ENCODE peak calls at places on chromosomes 12 and 14, in seven cellular contexts. One of them, this sample, is unnamed.

GRCh38 chr12:93727195-93727811 is 50.1 kb downstream of the CRADD start:
- DNase-seq in brain microvascular endothelial cell: no peak
- DNase-seq in pancreas: no peak
- DNase-seq in left ventricle myocardium inferior: no peak
- DNase-seq in H9: no peak
- DNase-seq in PC-3: no peak
- DNase-seq in psoas muscle: peak
- DNase-seq in this sample: no peak

GRCh38 chr12:18323159-18323558 is 61.8 kb downstream of the PIK3C2G start:
- DNase-seq in brain microvascular endothelial cell: peak
- DNase-seq in pancreas: no peak
- DNase-seq in left ventricle myocardium inferior: no peak
- DNase-seq in H9: no peak
- DNase-seq in PC-3: peak
- DNase-seq in psoas muscle: no peak
- DNase-seq in this sample: no peak

GRCh38 chr12:121712462-121713256 is at the start of gene TMEM120B:
- DNase-seq in brain microvascular endothelial cell: peak
- DNase-seq in pancreas: peak
- DNase-seq in left ventricle myocardium inferior: peak
- DNase-seq in H9: peak
- DNase-seq in PC-3: peak
- DNase-seq in psoas muscle: peak
- DNase-seq in this sample: no peak

GRCh38 chr12:131222271-131223139 is 268.8 kb downstream of the ADGRD1 start:
- DNase-seq in brain microvascular endothelial cell: no peak
- DNase-seq in pancreas: no peak
- DNase-seq in left ventricle myocardium inferior: no peak
- DNase-seq in H9: peak
- DNase-seq in PC-3: no peak
- DNase-seq in psoas muscle: no peak
- DNase-seq in this sample: no peak

GRCh38 chr14:68612049-68612448 is 180.8 kb downstream of the ZFP36L1 start:
- DNase-seq in brain microvascular endothelial cell: no peak
- DNase-seq in pancreas: no peak
- DNase-seq in left ventricle myocardium inferior: peak
- DNase-seq in H9: no peak
- DNase-seq in PC-3: no peak
- DNase-seq in psoas muscle: no peak
- DNase-seq in this sample: no peak

GRCh38 chr12:101823891-101824290 is 6.9 kb downstream of the GNPTAB start:
- DNase-seq in brain microvascular endothelial cell: peak
- DNase-seq in pancreas: peak
- DNase-seq in left ventricle myocardium inferior: peak
- DNase-seq in H9: peak
- DNase-seq in PC-3: peak
- DNase-seq in psoas muscle: peak
- DNase-seq in this sample: no peak

GRCh38 chr12:32918890-32919791 is 22.6 kb upstream of the PKP2 start:
- DNase-seq in brain microvascular endothelial cell: peak
- DNase-seq in pancreas: no peak
- DNase-seq in left ventricle myocardium inferior: no peak
- DNase-seq in H9: no peak
- DNase-seq in PC-3: peak
- DNase-seq in psoas muscle: no peak
- DNase-seq in this sample: no peak

GRCh38 chr14:89787525-89787924 is 167.0 kb downstream of the EFCAB11 start:
- DNase-seq in brain microvascular endothelial cell: peak
- DNase-seq in pancreas: no peak
- DNase-seq in left ventricle myocardium inferior: no peak
- DNase-seq in H9: no peak
- DNase-seq in PC-3: peak
- DNase-seq in psoas muscle: no peak
- DNase-seq in this sample: no peak

GRCh38 chr14:76514599-76514998 is 138.7 kb downstream of the ESRRB start:
- DNase-seq in brain microvascular endothelial cell: no peak
- DNase-seq in pancreas: peak
- DNase-seq in left ventricle myocardium inferior: no peak
- DNase-seq in H9: no peak
- DNase-seq in PC-3: peak
- DNase-seq in psoas muscle: no peak
- DNase-seq in this sample: no peak

GRCh38 chr12:65696227-65696626 is 128.1 kb upstream of the HMGA2 start:
- DNase-seq in brain microvascular endothelial cell: no peak
- DNase-seq in pancreas: no peak
- DNase-seq in left ventricle myocardium inferior: no peak
- DNase-seq in H9: no peak
- DNase-seq in PC-3: peak
- DNase-seq in psoas muscle: no peak
- DNase-seq in this sample: no peak

GRCh38 chr12:6062427-6063378 is 61.8 kb downstream of the VWF start:
- DNase-seq in brain microvascular endothelial cell: no peak
- DNase-seq in pancreas: peak
- DNase-seq in left ventricle myocardium inferior: no peak
- DNase-seq in H9: peak
- DNase-seq in PC-3: peak
- DNase-seq in psoas muscle: no peak
- DNase-seq in this sample: no peak

GRCh38 chr12:3225796-3226180 is 148.6 kb downstream of the TSPAN9 start:
- DNase-seq in brain microvascular endothelial cell: peak
- DNase-seq in pancreas: no peak
- DNase-seq in left ventricle myocardium inferior: no peak
- DNase-seq in H9: no peak
- DNase-seq in PC-3: no peak
- DNase-seq in psoas muscle: no peak
- DNase-seq in this sample: no peak

GRCh38 chr12:125406131-125406530 is 340.9 kb downstream of the AACS start:
- DNase-seq in brain microvascular endothelial cell: no peak
- DNase-seq in pancreas: no peak
- DNase-seq in left ventricle myocardium inferior: no peak
- DNase-seq in H9: no peak
- DNase-seq in PC-3: no peak
- DNase-seq in psoas muscle: no peak
- DNase-seq in this sample: no peak

GRCh38 chr12:124032265-124032886 is 59.4 kb downstream of the ZNF664 start:
- DNase-seq in brain microvascular endothelial cell: peak
- DNase-seq in pancreas: peak
- DNase-seq in left ventricle myocardium inferior: no peak
- DNase-seq in H9: peak
- DNase-seq in PC-3: peak
- DNase-seq in psoas muscle: no peak
- DNase-seq in this sample: no peak

GRCh38 chr12:12216349-12217017 is 50.4 kb downstream of the LRP6 start:
- DNase-seq in brain microvascular endothelial cell: no peak
- DNase-seq in pancreas: no peak
- DNase-seq in left ventricle myocardium inferior: no peak
- DNase-seq in H9: no peak
- DNase-seq in PC-3: no peak
- DNase-seq in psoas muscle: no peak
- DNase-seq in this sample: no peak

GRCh38 chr12:12221560-12221959 is 45.3 kb downstream of the LRP6 start:
- DNase-seq in brain microvascular endothelial cell: no peak
- DNase-seq in pancreas: no peak
- DNase-seq in left ventricle myocardium inferior: no peak
- DNase-seq in H9: no peak
- DNase-seq in PC-3: no peak
- DNase-seq in psoas muscle: no peak
- DNase-seq in this sample: no peak

GRCh38 chr12:12224240-12224940 is 42.5 kb downstream of the LRP6 start:
- DNase-seq in brain microvascular endothelial cell: no peak
- DNase-seq in pancreas: no peak
- DNase-seq in left ventricle myocardium inferior: no peak
- DNase-seq in H9: no peak
- DNase-seq in PC-3: no peak
- DNase-seq in psoas muscle: no peak
- DNase-seq in this sample: no peak

GRCh38 chr12:12217018-12217359 is 49.9 kb downstream of the LRP6 start:
- DNase-seq in brain microvascular endothelial cell: no peak
- DNase-seq in pancreas: no peak
- DNase-seq in left ventricle myocardium inferior: no peak
- DNase-seq in H9: no peak
- DNase-seq in PC-3: no peak
- DNase-seq in psoas muscle: no peak
- DNase-seq in this sample: no peak

DNA sequence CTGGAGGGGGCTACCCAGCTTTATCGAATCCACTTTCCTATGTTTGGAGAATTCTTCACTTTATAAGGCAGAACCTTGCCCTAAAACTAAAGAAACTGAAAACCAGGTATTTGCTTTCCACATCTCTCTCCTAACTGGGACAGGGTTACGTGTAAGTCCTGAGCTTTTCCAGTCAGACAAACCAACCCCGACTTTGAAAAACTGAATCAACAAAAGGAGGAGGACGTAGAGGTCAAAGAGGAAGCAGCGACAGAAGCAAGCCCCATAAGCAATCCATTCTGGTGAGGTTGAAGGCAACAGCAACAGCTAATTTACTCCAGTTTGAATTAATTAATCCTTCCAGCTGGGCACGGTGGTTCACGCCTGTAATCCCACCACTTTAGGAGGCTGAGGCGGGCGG is 47.2 kb downstream of the LRP6 start:
- DNase-seq in brain microvascular endothelial cell: no peak
- DNase-seq in pancreas: no peak
- DNase-seq in left ventricle myocardium inferior: no peak
- DNase-seq in H9: no peak
- DNase-seq in PC-3: no peak
- DNase-seq in psoas muscle: no peak
- DNase-seq in this sample: no peak
- H3K27ac ChIP-seq in brain microvascular endothelial cell: no peak
- H3K27ac ChIP-seq in pancreas: no peak
- H3K27ac ChIP-seq in left ventricle myocardium inferior: no peak
- H3K27ac ChIP-seq in H9: no peak
- H3K27ac ChIP-seq in PC-3: no peak
- H3K27ac ChIP-seq in psoas muscle: no peak
- H3K27ac ChIP-seq in this sample: no peak

DNA sequence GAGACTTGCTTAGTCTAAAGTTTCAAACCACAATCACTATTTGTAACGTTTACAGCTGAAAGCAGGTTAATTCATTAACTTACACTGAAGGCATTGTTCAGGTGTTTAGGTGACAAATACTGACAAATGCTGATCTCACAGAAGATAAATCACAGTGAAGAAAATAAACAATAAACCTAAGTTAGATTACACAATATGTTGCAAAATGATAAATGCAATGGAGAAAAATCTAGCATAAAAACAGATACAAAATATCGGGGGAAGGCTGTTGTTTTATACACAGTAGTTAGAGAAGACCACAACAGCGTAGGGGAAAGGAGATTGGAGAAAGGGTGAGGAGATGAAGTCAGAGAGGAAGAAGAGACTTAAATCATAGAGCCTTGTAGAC is 3.0 kb downstream of the SCAF11 start:
- DNase-seq in brain microvascular endothelial cell: no peak
- DNase-seq in pancreas: no peak
- DNase-seq in left ventricle myocardium inferior: no peak
- DNase-seq in H9: no peak
- DNase-seq in PC-3: no peak
- DNase-seq in psoas muscle: no peak
- DNase-seq in this sample: no peak
- H3K27ac ChIP-seq in brain microvascular endothelial cell: no peak
- H3K27ac ChIP-seq in pancreas: peak
- H3K27ac ChIP-seq in left ventricle myocardium inferior: peak
- H3K27ac ChIP-seq in H9: no peak
- H3K27ac ChIP-seq in PC-3: no peak
- H3K27ac ChIP-seq in psoas muscle: peak
- H3K27ac ChIP-seq in this sample: no peak

GRCh38 chr14:94407906-94408305 is 19.5 kb upstream of the SERPINA1 start:
- DNase-seq in brain microvascular endothelial cell: no peak
- DNase-seq in pancreas: no peak
- DNase-seq in left ventricle myocardium inferior: no peak
- DNase-seq in H9: no peak
- DNase-seq in PC-3: no peak
- DNase-seq in psoas muscle: no peak
- DNase-seq in this sample: no peak
- H3K27ac ChIP-seq in brain microvascular endothelial cell: no peak
- H3K27ac ChIP-seq in pancreas: no peak
- H3K27ac ChIP-seq in left ventricle myocardium inferior: no peak
- H3K27ac ChIP-seq in H9: no peak
- H3K27ac ChIP-seq in PC-3: no peak
- H3K27ac ChIP-seq in psoas muscle: no peak
- H3K27ac ChIP-seq in this sample: peak

GRCh38 chr14:60288279-60288678 is 39.3 kb downstream of the PPM1A start:
- DNase-seq in brain microvascular endothelial cell: no peak
- DNase-seq in pancreas: no peak
- DNase-seq in left ventricle myocardium inferior: no peak
- DNase-seq in H9: no peak
- DNase-seq in PC-3: no peak
- DNase-seq in psoas muscle: no peak
- DNase-seq in this sample: no peak

GRCh38 chr14:60287452-60287851 is 38.4 kb downstream of the PPM1A start:
- DNase-seq in brain microvascular endothelial cell: no peak
- DNase-seq in pancreas: no peak
- DNase-seq in left ventricle myocardium inferior: no peak
- DNase-seq in H9: no peak
- DNase-seq in PC-3: no peak
- DNase-seq in psoas muscle: no peak
- DNase-seq in this sample: no peak
- H3K27ac ChIP-seq in brain microvascular endothelial cell: no peak
- H3K27ac ChIP-seq in pancreas: no peak
- H3K27ac ChIP-seq in left ventricle myocardium inferior: no peak
- H3K27ac ChIP-seq in H9: no peak
- H3K27ac ChIP-seq in PC-3: no peak
- H3K27ac ChIP-seq in psoas muscle: no peak
- H3K27ac ChIP-seq in this sample: no peak

GRCh38 chr14:86797075-86797351 is 1196.0 kb downstream of the GALC start:
- DNase-seq in brain microvascular endothelial cell: no peak
- DNase-seq in pancreas: no peak
- DNase-seq in left ventricle myocardium inferior: no peak
- DNase-seq in H9: no peak
- DNase-seq in PC-3: no peak
- DNase-seq in psoas muscle: no peak
- DNase-seq in this sample: no peak

GRCh38 chr14:86796221-86797074 is 1196.5 kb downstream of the GALC start:
- DNase-seq in brain microvascular endothelial cell: no peak
- DNase-seq in pancreas: no peak
- DNase-seq in left ventricle myocardium inferior: no peak
- DNase-seq in H9: no peak
- DNase-seq in PC-3: no peak
- DNase-seq in psoas muscle: no peak
- DNase-seq in this sample: no peak

GRCh38 chr14:86790408-86791364 is 1202.3 kb downstream of the GALC start:
- DNase-seq in brain microvascular endothelial cell: no peak
- DNase-seq in pancreas: no peak
- DNase-seq in left ventricle myocardium inferior: no peak
- DNase-seq in H9: no peak
- DNase-seq in PC-3: no peak
- DNase-seq in psoas muscle: no peak
- DNase-seq in this sample: no peak

GRCh38 chr14:86798330-86798729 is 1194.7 kb downstream of the GALC start:
- DNase-seq in brain microvascular endothelial cell: no peak
- DNase-seq in pancreas: no peak
- DNase-seq in left ventricle myocardium inferior: no peak
- DNase-seq in H9: no peak
- DNase-seq in PC-3: no peak
- DNase-seq in psoas muscle: no peak
- DNase-seq in this sample: no peak

DNA sequence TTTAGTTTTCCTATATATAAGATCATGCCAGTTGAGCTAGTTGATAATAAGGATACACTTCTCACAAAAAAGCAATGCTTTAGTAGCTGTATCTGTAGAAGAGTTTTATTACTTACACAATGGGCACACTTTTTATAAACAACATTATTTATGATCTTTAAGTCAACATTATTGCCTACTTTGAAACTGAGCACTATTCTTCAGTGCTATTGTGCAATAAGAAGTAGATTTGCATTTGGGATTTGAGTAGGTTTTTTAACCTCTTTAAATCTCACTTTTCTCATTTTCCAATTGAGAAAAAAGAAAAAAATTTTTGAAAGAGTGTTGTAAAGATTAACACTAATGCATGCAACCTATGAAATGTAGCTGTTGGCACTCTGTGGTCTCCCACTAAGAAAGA is 1198.3 kb downstream of the GALC start:
- DNase-seq in brain microvascular endothelial cell: no peak
- DNase-seq in pancreas: no peak
- DNase-seq in left ventricle myocardium inferior: no peak
- DNase-seq in H9: no peak
- DNase-seq in PC-3: no peak
- DNase-seq in psoas muscle: no peak
- DNase-seq in this sample: no peak
- H3K27ac ChIP-seq in brain microvascular endothelial cell: no peak
- H3K27ac ChIP-seq in pancreas: no peak
- H3K27ac ChIP-seq in left ventricle myocardium inferior: no peak
- H3K27ac ChIP-seq in H9: no peak
- H3K27ac ChIP-seq in PC-3: no peak
- H3K27ac ChIP-seq in psoas muscle: no peak
- H3K27ac ChIP-seq in this sample: no peak

This sample was measured in vagina.